ENCODE peak calls at places on chromosomes 4 and X, in four cellular contexts. One of them, this sample, is unnamed. For H3K9me3, the result is how much of the 10 kb centered on the place peaks cover.

GRCh38 chrX:119622356-119623232 is 16.4 kb upstream of the NKRF start:
- DNase-seq in CD4-positive, alpha-beta T cell: no peak
- DNase-seq in heart right ventricle: peak
- DNase-seq in adrenal gland: peak
- DNase-seq in this sample: no peak

GRCh38 chr4:118824141-118824540 is 11.8 kb downstream of the SEC24D start:
- DNase-seq in CD4-positive, alpha-beta T cell: no peak
- DNase-seq in heart right ventricle: no peak
- DNase-seq in adrenal gland: no peak
- DNase-seq in this sample: no peak

GRCh38 chr4:7653510-7654414 is 219.0 kb upstream of the PSAPL1 start:
- DNase-seq in CD4-positive, alpha-beta T cell: no peak
- DNase-seq in heart right ventricle: no peak
- DNase-seq in adrenal gland: peak
- DNase-seq in this sample: no peak

GRCh38 chr4:61886180-61886579 is 686.1 kb downstream of the ADGRL3 start:
- DNase-seq in CD4-positive, alpha-beta T cell: no peak
- DNase-seq in heart right ventricle: no peak
- DNase-seq in adrenal gland: no peak
- DNase-seq in this sample: no peak

GRCh38 chrX:99722094-99722493 is 688.0 kb downstream of the PCDH19 start:
- DNase-seq in CD4-positive, alpha-beta T cell: no peak
- DNase-seq in heart right ventricle: no peak
- DNase-seq in adrenal gland: no peak
- DNase-seq in this sample: no peak

GRCh38 chr4:184826315-184827266 is 823 bp upstream of the ACSL1 start:
- DNase-seq in CD4-positive, alpha-beta T cell: peak
- DNase-seq in heart right ventricle: peak
- DNase-seq in adrenal gland: peak
- DNase-seq in this sample: peak

GRCh38 chr4:5355846-5356245 is 304.6 kb downstream of the STK32B start:
- DNase-seq in CD4-positive, alpha-beta T cell: no peak
- DNase-seq in heart right ventricle: no peak
- DNase-seq in adrenal gland: no peak
- DNase-seq in this sample: no peak

GRCh38 chrX:84501798-84502628 is at the start of gene HDX:
- DNase-seq in CD4-positive, alpha-beta T cell: peak
- DNase-seq in heart right ventricle: peak
- DNase-seq in adrenal gland: peak
- DNase-seq in this sample: no peak

GRCh38 chrX:18607966-18608365 is 63.9 kb downstream of the RS1 start:
- DNase-seq in CD4-positive, alpha-beta T cell: no peak
- DNase-seq in heart right ventricle: no peak
- DNase-seq in adrenal gland: no peak
- DNase-seq in this sample: no peak

GRCh38 chr4:112946127-112946526 is 103.3 kb upstream of the ANK2 start:
- DNase-seq in CD4-positive, alpha-beta T cell: no peak
- DNase-seq in heart right ventricle: no peak
- DNase-seq in adrenal gland: no peak
- DNase-seq in this sample: no peak

GRCh38 chr4:8690811-8691775 is 98.5 kb downstream of the CPZ start:
- DNase-seq in CD4-positive, alpha-beta T cell: no peak
- DNase-seq in heart right ventricle: no peak
- DNase-seq in adrenal gland: no peak
- DNase-seq in this sample: no peak

GRCh38 chrX:147376601-147377387 is 534.9 kb upstream of the FMR1 start:
- DNase-seq in CD4-positive, alpha-beta T cell: no peak
- DNase-seq in heart right ventricle: no peak
- DNase-seq in adrenal gland: peak
- DNase-seq in this sample: no peak

GRCh38 chr4:28799696-28800095 is 1920.5 kb upstream of the PCDH7 start:
- DNase-seq in CD4-positive, alpha-beta T cell: no peak
- DNase-seq in heart right ventricle: no peak
- DNase-seq in adrenal gland: no peak
- DNase-seq in this sample: no peak

GRCh38 chr4:105674011-105674410 is 34.5 kb downstream of the INTS12 start:
- DNase-seq in CD4-positive, alpha-beta T cell: no peak
- DNase-seq in heart right ventricle: no peak
- DNase-seq in adrenal gland: no peak
- DNase-seq in this sample: no peak

GRCh38 chr4:96035727-96036126 is 195.8 kb downstream of the PDHA2 start:
- DNase-seq in CD4-positive, alpha-beta T cell: no peak
- DNase-seq in heart right ventricle: no peak
- DNase-seq in adrenal gland: peak
- DNase-seq in this sample: no peak

GRCh38 chr4:7134737-7135388 is 57.5 kb upstream of the SORCS2 start:
- DNase-seq in CD4-positive, alpha-beta T cell: no peak
- DNase-seq in heart right ventricle: no peak
- DNase-seq in adrenal gland: peak
- DNase-seq in this sample: no peak

GRCh38 chrX:145041486-145041885 is 205.8 kb upstream of the SPANXN1 start:
- DNase-seq in CD4-positive, alpha-beta T cell: no peak
- DNase-seq in heart right ventricle: no peak
- DNase-seq in adrenal gland: no peak
- DNase-seq in this sample: no peak
- H3K9me3 ChIP-seq in CD4-positive, alpha-beta T cell: under half
- H3K9me3 ChIP-seq in heart right ventricle: under half
- H3K9me3 ChIP-seq in adrenal gland: under half
- H3K9me3 ChIP-seq in this sample: under half

GRCh38 chr4:88357262-88357661 is 21.4 kb upstream of the HERC6 start:
- DNase-seq in CD4-positive, alpha-beta T cell: no peak
- DNase-seq in heart right ventricle: no peak
- DNase-seq in adrenal gland: no peak
- DNase-seq in this sample: no peak

GRCh38 chr4:88359558-88359957 is 19.1 kb upstream of the HERC6 start:
- DNase-seq in CD4-positive, alpha-beta T cell: no peak
- DNase-seq in heart right ventricle: no peak
- DNase-seq in adrenal gland: no peak
- DNase-seq in this sample: no peak

GRCh38 chr4:88356771-88357170 is 21.9 kb upstream of the HERC6 start:
- DNase-seq in CD4-positive, alpha-beta T cell: no peak
- DNase-seq in heart right ventricle: no peak
- DNase-seq in adrenal gland: no peak
- DNase-seq in this sample: no peak

GRCh38 chr4:88360256-88360655 is 18.4 kb upstream of the HERC6 start:
- DNase-seq in CD4-positive, alpha-beta T cell: no peak
- DNase-seq in heart right ventricle: no peak
- DNase-seq in adrenal gland: no peak
- DNase-seq in this sample: no peak

DNA sequence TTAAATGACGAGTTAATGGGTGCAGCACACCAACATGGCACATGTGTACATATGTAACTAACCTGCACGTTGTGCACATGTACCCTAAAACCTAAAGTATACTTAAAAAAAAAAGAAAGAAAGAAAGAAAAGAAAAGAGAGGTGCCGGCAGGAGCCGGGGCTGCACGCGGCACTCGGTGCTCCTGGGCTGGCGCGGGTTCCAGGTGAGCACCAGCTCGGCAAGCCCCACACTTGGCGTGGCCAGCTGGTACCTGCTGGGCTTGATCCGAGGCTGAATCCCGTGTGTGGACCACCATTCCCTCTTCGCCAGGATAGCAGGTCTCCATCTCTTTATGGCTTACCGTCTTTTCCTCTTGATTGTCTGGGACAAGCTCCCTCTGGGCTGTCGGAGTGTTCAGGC is 17.9 kb upstream of the HERC6 start:
- DNase-seq in CD4-positive, alpha-beta T cell: no peak
- DNase-seq in heart right ventricle: no peak
- DNase-seq in adrenal gland: no peak
- DNase-seq in this sample: no peak
- H3K9me3 ChIP-seq in CD4-positive, alpha-beta T cell: under half
- H3K9me3 ChIP-seq in heart right ventricle: under half
- H3K9me3 ChIP-seq in adrenal gland: under half
- H3K9me3 ChIP-seq in this sample: under half

DNA sequence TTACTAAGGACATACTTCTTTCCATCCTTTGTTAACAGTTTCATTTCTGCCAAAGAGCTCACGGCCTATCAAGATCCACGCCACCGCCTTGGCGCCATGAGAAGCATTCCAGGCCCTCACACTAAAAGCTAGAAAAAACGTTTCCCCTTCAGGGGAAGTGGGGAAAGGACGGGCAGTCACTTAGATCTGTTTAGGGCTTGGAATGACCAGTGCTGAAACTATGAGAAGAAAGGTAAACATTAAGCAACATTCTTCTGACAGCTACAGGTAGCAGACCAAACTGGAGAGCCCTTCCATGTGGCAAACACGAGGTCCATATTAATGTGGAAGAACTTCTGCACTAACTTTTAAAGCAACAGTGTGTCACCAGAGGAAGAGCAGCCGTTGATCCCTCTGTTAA is 146.7 kb downstream of the SH3KBP1 start:
- DNase-seq in CD4-positive, alpha-beta T cell: no peak
- DNase-seq in heart right ventricle: no peak
- DNase-seq in adrenal gland: no peak
- DNase-seq in this sample: no peak
- H3K9me3 ChIP-seq in CD4-positive, alpha-beta T cell: under half
- H3K9me3 ChIP-seq in heart right ventricle: under half
- H3K9me3 ChIP-seq in adrenal gland: under half
- H3K9me3 ChIP-seq in this sample: under half

GRCh38 chr4:155881555-155881954 is 15.5 kb upstream of the ASIC5 start:
- DNase-seq in CD4-positive, alpha-beta T cell: no peak
- DNase-seq in heart right ventricle: no peak
- DNase-seq in adrenal gland: peak
- DNase-seq in this sample: no peak
- H3K9me3 ChIP-seq in CD4-positive, alpha-beta T cell: under half
- H3K9me3 ChIP-seq in heart right ventricle: under half
- H3K9me3 ChIP-seq in adrenal gland: under half
- H3K9me3 ChIP-seq in this sample: under half

GRCh38 chr4:87236851-87237250 is 16.4 kb upstream of the KLHL8 start:
- DNase-seq in CD4-positive, alpha-beta T cell: no peak
- DNase-seq in heart right ventricle: no peak
- DNase-seq in adrenal gland: no peak
- DNase-seq in this sample: no peak

GRCh38 chr4:87239821-87240220 is 19.4 kb upstream of the KLHL8 start:
- DNase-seq in CD4-positive, alpha-beta T cell: no peak
- DNase-seq in heart right ventricle: no peak
- DNase-seq in adrenal gland: no peak
- DNase-seq in this sample: no peak

GRCh38 chr4:87243426-87244053 is 23.1 kb upstream of the KLHL8 start:
- DNase-seq in CD4-positive, alpha-beta T cell: no peak
- DNase-seq in heart right ventricle: no peak
- DNase-seq in adrenal gland: no peak
- DNase-seq in this sample: no peak

GRCh38 chr4:87240341-87240740 is 19.9 kb upstream of the KLHL8 start:
- DNase-seq in CD4-positive, alpha-beta T cell: no peak
- DNase-seq in heart right ventricle: no peak
- DNase-seq in adrenal gland: no peak
- DNase-seq in this sample: no peak

DNA sequence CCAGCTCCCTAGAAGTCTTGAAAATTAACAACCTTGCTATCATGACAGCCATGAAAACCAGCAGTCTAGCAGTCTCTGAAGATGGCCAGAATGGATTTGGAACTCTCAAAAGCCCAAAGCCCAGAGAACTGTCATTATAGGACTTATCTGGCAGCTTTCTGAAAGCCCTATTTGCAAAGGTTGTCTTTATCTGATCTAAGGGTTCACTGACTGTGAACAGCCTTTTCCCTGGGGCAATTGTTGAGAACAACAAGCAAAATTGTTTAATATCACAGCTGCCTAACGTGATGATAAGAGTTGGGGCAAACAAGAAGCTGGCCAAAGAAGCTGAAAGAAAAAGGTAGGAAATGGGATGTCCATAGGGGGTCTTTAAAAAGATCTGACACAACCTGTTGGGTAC is 20.9 kb upstream of the KLHL8 start:
- DNase-seq in CD4-positive, alpha-beta T cell: no peak
- DNase-seq in heart right ventricle: no peak
- DNase-seq in adrenal gland: no peak
- DNase-seq in this sample: no peak
- H3K9me3 ChIP-seq in CD4-positive, alpha-beta T cell: under half
- H3K9me3 ChIP-seq in heart right ventricle: under half
- H3K9me3 ChIP-seq in adrenal gland: under half
- H3K9me3 ChIP-seq in this sample: under half

DNA sequence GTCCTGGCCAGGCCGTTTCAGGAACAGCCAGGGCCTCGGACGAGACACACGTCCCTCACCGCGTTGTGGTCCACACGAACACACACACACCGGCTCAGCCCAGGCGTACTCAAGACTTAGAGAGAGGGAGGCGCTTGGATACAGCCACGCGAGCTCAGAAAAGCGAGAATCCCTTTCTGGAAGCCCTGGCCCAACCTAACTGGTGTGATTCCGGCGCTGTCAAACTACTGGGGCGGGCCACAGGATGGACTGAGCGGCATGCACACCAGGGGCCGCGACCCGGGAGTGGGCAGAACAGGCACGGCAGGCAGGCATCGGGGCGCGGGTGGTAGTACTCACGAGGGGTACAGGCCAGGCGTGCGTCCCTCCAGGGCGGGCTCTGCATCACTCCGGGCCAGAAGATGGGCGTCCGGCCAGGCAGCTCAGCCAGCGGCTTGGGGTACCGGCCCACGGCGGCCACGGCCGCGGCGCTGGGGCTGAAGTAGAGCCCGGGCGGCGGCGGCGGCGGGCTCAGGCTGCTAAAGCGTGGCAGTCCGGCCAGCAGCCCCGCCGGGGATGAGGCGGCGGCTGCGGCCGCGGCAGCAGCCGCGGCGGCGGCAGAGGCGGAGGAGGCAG is 1.8 kb downstream of the NKX6-1 start:
- DNase-seq in CD4-positive, alpha-beta T cell: no peak
- DNase-seq in heart right ventricle: no peak
- DNase-seq in adrenal gland: no peak
- DNase-seq in this sample: no peak
- H3K9me3 ChIP-seq in CD4-positive, alpha-beta T cell: under half
- H3K9me3 ChIP-seq in heart right ventricle: under half
- H3K9me3 ChIP-seq in adrenal gland: under half
- H3K9me3 ChIP-seq in this sample: under half

This sample was measured in T-helper 17 cell.